ENCODE peak calls at places on chromosomes 3 and 15, in seven cellular contexts. A is nephron progenitor cell, Y is SK-N-SH, V is psoas muscle, H is CD14-positive monocyte, U is HCT116, L is tibial nerve. S is an unnamed sample.

GRCh38 chr3:69149586-69149985 is 27.2 kb upstream of the LMOD3 start:
- DNase-seq in A (no peak), Y (no peak), V (no peak), H (no peak), U (no peak), L (no peak), S (no peak)

GRCh38 chr3:136621628-136622027 is 130.6 kb downstream of the STAG1 start:
- DNase-seq in A (no peak), Y (no peak), V (no peak), H (no peak), U (no peak), L (no peak), S (peak)

GRCh38 chr15:42081463-42081830 is 12.9 kb downstream of the PLA2G4D start:
- DNase-seq in A (no peak), Y (no peak), V (no peak), H (no peak), U (no peak), L (no peak), S (no peak)

GRCh38 chr3:94004301-94004910 is 24.0 kb downstream of the STX19 start:
- DNase-seq in A (no peak), Y (peak), V (no peak), H (no peak), U (peak), L (no peak), S (peak)

GRCh38 chr3:113532698-113533533 is 561 bp downstream of the SIDT1 start:
- DNase-seq in A (peak), Y (peak), V (peak), H (no peak), U (no peak), L (no peak), S (no peak)

GRCh38 chr15:77819841-77820728 is 187.4 kb upstream of the LINGO1 start:
- DNase-seq in A (peak), Y (peak), V (no peak), H (no peak), U (peak), L (no peak), S (peak)

GRCh38 chr3:9508781-9509180 is 44.8 kb downstream of the LHFPL4 start:
- DNase-seq in A (peak), Y (no peak), V (no peak), H (no peak), U (no peak), L (no peak), S (no peak)

GRCh38 chr15:82039871-82040270 is 5.9 kb downstream of the MEX3B start:
- DNase-seq in A (no peak), Y (no peak), V (no peak), H (no peak), U (no peak), L (no peak), S (no peak)

GRCh38 chr3:129378949-129379348 is 49.5 kb downstream of the EFCAB12 start:
- DNase-seq in A (no peak), Y (no peak), V (no peak), H (no peak), U (no peak), L (no peak), S (no peak)

GRCh38 chr15:44066211-44066827 is 128.8 kb downstream of the FRMD5 start:
- DNase-seq in A (peak), Y (peak), V (peak), H (no peak), U (peak), L (no peak), S (peak)

GRCh38 chr3:184289426-184289938 is 9.6 kb upstream of the PSMD2 start:
- DNase-seq in A (peak), Y (peak), V (peak), H (no peak), U (peak), L (no peak), S (peak)

GRCh38 chr3:141828487-141829284 is 47.8 kb upstream of the ATP1B3 start:
- DNase-seq in A (peak), Y (no peak), V (no peak), H (no peak), U (no peak), L (no peak), S (peak)

DNA sequence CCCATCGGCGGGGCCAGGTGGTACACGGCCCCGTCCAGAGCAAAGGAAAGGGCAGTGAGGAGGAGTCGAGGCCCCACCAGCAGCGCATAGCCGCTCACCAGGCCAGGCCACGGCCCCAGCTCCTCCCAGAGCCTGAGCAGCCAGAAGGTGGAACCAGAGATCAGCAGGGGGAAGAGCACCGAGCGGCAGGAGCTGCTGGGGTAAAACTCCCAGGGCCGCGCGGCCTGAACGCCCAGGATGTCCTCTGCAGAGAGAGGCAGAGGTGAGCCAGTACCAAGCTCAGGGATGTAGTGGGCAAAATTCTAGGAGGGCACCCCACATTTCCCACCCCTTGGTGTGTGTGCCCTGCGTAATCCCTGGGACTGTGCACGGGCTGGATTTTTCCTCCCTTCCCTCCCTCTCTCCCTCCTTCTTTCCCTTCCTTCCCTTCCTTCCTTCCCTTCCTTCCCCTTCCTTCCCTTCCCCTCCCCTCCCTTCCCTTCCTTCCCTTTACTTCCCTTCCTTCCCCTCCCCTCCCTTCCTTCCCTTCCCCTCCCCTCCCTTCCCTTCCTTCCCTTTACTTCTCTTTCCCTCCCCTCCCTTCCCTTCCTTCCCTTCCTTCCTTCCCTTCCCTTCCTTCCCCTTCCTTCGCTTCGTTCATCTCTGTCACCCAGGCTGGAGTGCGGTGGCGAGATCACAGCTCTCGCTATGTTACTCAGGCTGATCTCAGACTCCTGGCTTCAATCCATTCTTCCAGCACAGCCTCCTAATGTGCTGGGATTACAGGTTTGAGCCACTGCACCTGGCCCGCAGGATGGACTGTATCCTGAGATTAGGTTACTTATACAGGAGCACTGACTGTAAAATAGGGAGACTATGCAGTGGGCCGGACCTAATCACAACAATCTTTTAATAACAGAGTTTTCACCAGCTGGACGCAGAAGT is 6.4 kb upstream of the NCBP2 start:
- DNase-seq in A (no peak), Y (no peak), V (no peak), H (no peak), U (no peak), L (no peak), S (no peak)
- TF ChIP-seq CTCF in A (no peak), Y (no peak), V (no peak), H (no peak), U (no peak), L (no peak), S (no peak)

GRCh38 chr15:72592676-72593075 is 61.8 kb upstream of the GOLGA6B start:
- DNase-seq in A (no peak), Y (no peak), V (no peak), H (no peak), U (no peak), L (no peak), S (no peak)

GRCh38 chr15:72588096-72588495 is 66.4 kb upstream of the GOLGA6B start:
- DNase-seq in A (no peak), Y (no peak), V (no peak), H (no peak), U (no peak), L (no peak), S (no peak)

GRCh38 chr15:72591361-72591760 is 63.1 kb upstream of the GOLGA6B start:
- DNase-seq in A (no peak), Y (no peak), V (no peak), H (no peak), U (no peak), L (no peak), S (no peak)

GRCh38 chr15:72592103-72592502 is 62.4 kb upstream of the GOLGA6B start:
- DNase-seq in A (no peak), Y (no peak), V (no peak), H (no peak), U (no peak), L (no peak), S (no peak)

GRCh38 chr15:72590427-72590826 is 64.1 kb upstream of the GOLGA6B start:
- DNase-seq in A (no peak), Y (no peak), V (no peak), H (no peak), U (no peak), L (no peak), S (no peak)
- TF ChIP-seq CTCF in A (no peak), Y (no peak), V (no peak), H (no peak), U (no peak), L (no peak), S (no peak)

GRCh38 chr3:169857811-169858210 is 11.9 kb downstream of the LRRC31 start:
- DNase-seq in A (no peak), Y (no peak), V (no peak), H (no peak), U (no peak), L (no peak), S (no peak)

GRCh38 chr3:169864270-169864669 is 5.5 kb downstream of the LRRC31 start:
- DNase-seq in A (no peak), Y (no peak), V (no peak), H (no peak), U (no peak), L (no peak), S (no peak)

GRCh38 chr3:169863458-169863899 is 6.3 kb downstream of the LRRC31 start:
- DNase-seq in A (peak), Y (peak), V (no peak), H (peak), U (peak), L (peak), S (peak)

GRCh38 chr3:169865176-169865800 is 4.4 kb downstream of the LRRC31 start:
- DNase-seq in A (no peak), Y (no peak), V (no peak), H (peak), U (no peak), L (no peak), S (no peak)

GRCh38 chr3:169861871-169862270 is 7.9 kb downstream of the LRRC31 start:
- DNase-seq in A (no peak), Y (no peak), V (no peak), H (no peak), U (no peak), L (no peak), S (peak)
- TF ChIP-seq CTCF in A (no peak), Y (no peak), V (no peak), H (no peak), U (no peak), L (no peak), S (no peak)

GRCh38 chr15:27392163-27392562 is 421.2 kb downstream of the GABRG3 start:
- DNase-seq in A (no peak), Y (no peak), V (no peak), H (no peak), U (no peak), L (no peak), S (no peak)
- TF ChIP-seq CTCF in A (no peak), Y (no peak), V (no peak), H (no peak), U (no peak), L (no peak), S (no peak)

GRCh38 chr15:64014995-64015394 is 31.3 kb downstream of the DAPK2 start:
- DNase-seq in A (no peak), Y (no peak), V (peak), H (no peak), U (no peak), L (no peak), S (no peak)

GRCh38 chr15:64019764-64020163 is 26.5 kb downstream of the DAPK2 start:
- DNase-seq in A (no peak), Y (no peak), V (peak), H (no peak), U (no peak), L (no peak), S (peak)

GRCh38 chr15:64017591-64018163 is 28.6 kb downstream of the DAPK2 start:
- DNase-seq in A (no peak), Y (no peak), V (no peak), H (no peak), U (no peak), L (no peak), S (no peak)

GRCh38 chr15:64016257-64016656 is 30.0 kb downstream of the DAPK2 start:
- DNase-seq in A (no peak), Y (no peak), V (no peak), H (no peak), U (no peak), L (no peak), S (no peak)

DNA sequence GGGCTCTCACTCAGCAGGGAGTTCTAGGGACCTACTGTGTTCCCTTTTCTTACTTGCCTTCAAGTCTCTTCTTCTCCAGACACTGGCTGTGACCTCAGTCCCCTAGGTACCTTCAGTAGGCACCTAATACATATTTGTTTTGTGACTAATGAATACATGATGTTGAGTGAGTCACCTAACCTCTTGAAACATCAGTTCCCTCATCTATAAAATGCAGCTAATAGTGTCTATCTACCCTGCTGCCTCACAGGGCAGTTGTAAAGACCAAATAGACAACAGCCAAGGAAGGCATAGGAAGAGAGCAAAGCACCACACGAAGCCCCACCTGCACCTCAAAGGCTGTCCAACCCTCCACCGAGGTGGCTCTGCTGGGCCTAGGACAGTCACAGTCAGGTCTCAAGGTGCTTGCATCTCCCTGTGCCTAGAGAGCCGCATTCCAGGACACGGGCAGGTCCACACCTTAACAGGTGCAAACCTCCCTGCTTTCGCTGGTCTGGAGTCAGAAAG is 29.1 kb downstream of the DAPK2 start:
- DNase-seq in A (no peak), Y (no peak), V (no peak), H (no peak), U (peak), L (no peak), S (peak)
- TF ChIP-seq CTCF in A (no peak), Y (no peak), V (no peak), H (no peak), U (no peak), L (no peak), S (no peak)

GRCh38 chr15:73464602-73465001 is 21.6 kb downstream of the REC114 start:
- DNase-seq in A (no peak), Y (no peak), V (no peak), H (no peak), U (no peak), L (no peak), S (no peak)
- TF ChIP-seq CTCF in A (no peak), Y (peak), V (no peak), H (peak), U (peak), L (no peak), S (peak)

S was measured in PC-9.